ENCODE peak calls at places on chromosomes 4 and X, in six cellular contexts. One of them, this sample, is unnamed.

GRCh38 chr4:1047976-1048780 is 36.8 kb downstream of the FGFRL1 start:
- DNase-seq in kidney epithelial cell: no peak
- DNase-seq in activated B cell treated with CpG ODN at 0.5 μM for 24 hours: peak
- DNase-seq in HCT116: no peak
- DNase-seq in bronchial epithelial cell: no peak
- DNase-seq in neural progenitor cell: peak
- DNase-seq in this sample: no peak

GRCh38 chr4:100935090-100935489 is 412.2 kb downstream of the PPP3CA start:
- DNase-seq in kidney epithelial cell: no peak
- DNase-seq in activated B cell treated with CpG ODN at 0.5 μM for 24 hours: no peak
- DNase-seq in HCT116: peak
- DNase-seq in bronchial epithelial cell: peak
- DNase-seq in neural progenitor cell: no peak
- DNase-seq in this sample: no peak

GRCh38 chrX:139538907-139539593 is 8.5 kb downstream of the F9 start:
- DNase-seq in kidney epithelial cell: no peak
- DNase-seq in activated B cell treated with CpG ODN at 0.5 μM for 24 hours: no peak
- DNase-seq in HCT116: no peak
- DNase-seq in bronchial epithelial cell: no peak
- DNase-seq in neural progenitor cell: no peak
- DNase-seq in this sample: no peak

GRCh38 chrX:57821703-57822375 is 88.4 kb downstream of the ZXDA start:
- DNase-seq in kidney epithelial cell: no peak
- DNase-seq in activated B cell treated with CpG ODN at 0.5 μM for 24 hours: no peak
- DNase-seq in HCT116: peak
- DNase-seq in bronchial epithelial cell: peak
- DNase-seq in neural progenitor cell: peak
- DNase-seq in this sample: peak

GRCh38 chr4:183504930-183505555 is at the start of gene ING2:
- DNase-seq in kidney epithelial cell: no peak
- DNase-seq in activated B cell treated with CpG ODN at 0.5 μM for 24 hours: peak
- DNase-seq in HCT116: peak
- DNase-seq in bronchial epithelial cell: peak
- DNase-seq in neural progenitor cell: peak
- DNase-seq in this sample: no peak

GRCh38 chr4:138751290-138751689 is 264.3 kb upstream of the NOCT start:
- DNase-seq in kidney epithelial cell: no peak
- DNase-seq in activated B cell treated with CpG ODN at 0.5 μM for 24 hours: no peak
- DNase-seq in HCT116: no peak
- DNase-seq in bronchial epithelial cell: peak
- DNase-seq in neural progenitor cell: no peak
- DNase-seq in this sample: no peak

GRCh38 chr4:99875073-99875472 is 19.2 kb downstream of the LAMTOR3 start:
- DNase-seq in kidney epithelial cell: no peak
- DNase-seq in activated B cell treated with CpG ODN at 0.5 μM for 24 hours: no peak
- DNase-seq in HCT116: no peak
- DNase-seq in bronchial epithelial cell: no peak
- DNase-seq in neural progenitor cell: no peak
- DNase-seq in this sample: no peak

GRCh38 chr4:57234252-57234775 is 124.1 kb upstream of the IGFBP7 start:
- DNase-seq in kidney epithelial cell: no peak
- DNase-seq in activated B cell treated with CpG ODN at 0.5 μM for 24 hours: no peak
- DNase-seq in HCT116: no peak
- DNase-seq in bronchial epithelial cell: no peak
- DNase-seq in neural progenitor cell: no peak
- DNase-seq in this sample: no peak

GRCh38 chr4:8832130-8832930 is 39.3 kb downstream of the HMX1 start:
- DNase-seq in kidney epithelial cell: no peak
- DNase-seq in activated B cell treated with CpG ODN at 0.5 μM for 24 hours: no peak
- DNase-seq in HCT116: no peak
- DNase-seq in bronchial epithelial cell: no peak
- DNase-seq in neural progenitor cell: no peak
- DNase-seq in this sample: no peak

GRCh38 chr4:16024009-16024408 is 59.8 kb downstream of the PROM1 start:
- DNase-seq in kidney epithelial cell: no peak
- DNase-seq in activated B cell treated with CpG ODN at 0.5 μM for 24 hours: no peak
- DNase-seq in HCT116: no peak
- DNase-seq in bronchial epithelial cell: no peak
- DNase-seq in neural progenitor cell: no peak
- DNase-seq in this sample: no peak

GRCh38 chr4:168796362-168797106 is 213.5 kb downstream of the CBR4 start:
- DNase-seq in kidney epithelial cell: peak
- DNase-seq in activated B cell treated with CpG ODN at 0.5 μM for 24 hours: no peak
- DNase-seq in HCT116: peak
- DNase-seq in bronchial epithelial cell: peak
- DNase-seq in neural progenitor cell: no peak
- DNase-seq in this sample: no peak

GRCh38 chr4:81724925-81725329 is 253.2 kb upstream of the RASGEF1B start:
- DNase-seq in kidney epithelial cell: peak
- DNase-seq in activated B cell treated with CpG ODN at 0.5 μM for 24 hours: peak
- DNase-seq in HCT116: no peak
- DNase-seq in bronchial epithelial cell: peak
- DNase-seq in neural progenitor cell: peak
- DNase-seq in this sample: peak

GRCh38 chr4:151034829-151035228 is 19.7 kb upstream of the LRBA start:
- DNase-seq in kidney epithelial cell: no peak
- DNase-seq in activated B cell treated with CpG ODN at 0.5 μM for 24 hours: no peak
- DNase-seq in HCT116: no peak
- DNase-seq in bronchial epithelial cell: no peak
- DNase-seq in neural progenitor cell: no peak
- DNase-seq in this sample: no peak

GRCh38 chr4:96352051-96352517 is 512.2 kb downstream of the PDHA2 start:
- DNase-seq in kidney epithelial cell: no peak
- DNase-seq in activated B cell treated with CpG ODN at 0.5 μM for 24 hours: no peak
- DNase-seq in HCT116: peak
- DNase-seq in bronchial epithelial cell: peak
- DNase-seq in neural progenitor cell: peak
- DNase-seq in this sample: peak

GRCh38 chr4:18075823-18076433 is 54.4 kb upstream of the LCORL start:
- DNase-seq in kidney epithelial cell: no peak
- DNase-seq in activated B cell treated with CpG ODN at 0.5 μM for 24 hours: no peak
- DNase-seq in HCT116: peak
- DNase-seq in bronchial epithelial cell: no peak
- DNase-seq in neural progenitor cell: peak
- DNase-seq in this sample: no peak

GRCh38 chrX:8067754-8068469 is 103.2 kb downstream of the VCX2 start:
- DNase-seq in kidney epithelial cell: no peak
- DNase-seq in activated B cell treated with CpG ODN at 0.5 μM for 24 hours: no peak
- DNase-seq in HCT116: no peak
- DNase-seq in bronchial epithelial cell: peak
- DNase-seq in neural progenitor cell: no peak
- DNase-seq in this sample: no peak

GRCh38 chrX:124433186-124433585 is 86.8 kb downstream of the SH2D1A start:
- DNase-seq in kidney epithelial cell: peak
- DNase-seq in activated B cell treated with CpG ODN at 0.5 μM for 24 hours: no peak
- DNase-seq in HCT116: no peak
- DNase-seq in bronchial epithelial cell: peak
- DNase-seq in neural progenitor cell: no peak
- DNase-seq in this sample: no peak

GRCh38 chr4:176566769-176567168 is 226.0 kb downstream of the VEGFC start:
- DNase-seq in kidney epithelial cell: no peak
- DNase-seq in activated B cell treated with CpG ODN at 0.5 μM for 24 hours: no peak
- DNase-seq in HCT116: no peak
- DNase-seq in bronchial epithelial cell: no peak
- DNase-seq in neural progenitor cell: no peak
- DNase-seq in this sample: no peak

GRCh38 chrX:132786217-132786616 is 172.2 kb downstream of the HS6ST2 start:
- DNase-seq in kidney epithelial cell: peak
- DNase-seq in activated B cell treated with CpG ODN at 0.5 μM for 24 hours: no peak
- DNase-seq in HCT116: no peak
- DNase-seq in bronchial epithelial cell: no peak
- DNase-seq in neural progenitor cell: no peak
- DNase-seq in this sample: no peak

GRCh38 chrX:110384490-110384889 is 25.8 kb downstream of the RTL9 start:
- DNase-seq in kidney epithelial cell: no peak
- DNase-seq in activated B cell treated with CpG ODN at 0.5 μM for 24 hours: no peak
- DNase-seq in HCT116: peak
- DNase-seq in bronchial epithelial cell: peak
- DNase-seq in neural progenitor cell: no peak
- DNase-seq in this sample: no peak

GRCh38 chr4:110049951-110050925 is 137.6 kb downstream of the EGF start:
- DNase-seq in kidney epithelial cell: no peak
- DNase-seq in activated B cell treated with CpG ODN at 0.5 μM for 24 hours: no peak
- DNase-seq in HCT116: peak
- DNase-seq in bronchial epithelial cell: peak
- DNase-seq in neural progenitor cell: peak
- DNase-seq in this sample: peak

GRCh38 chr4:98341309-98341708 is 80.1 kb downstream of the RAP1GDS1 start:
- DNase-seq in kidney epithelial cell: peak
- DNase-seq in activated B cell treated with CpG ODN at 0.5 μM for 24 hours: no peak
- DNase-seq in HCT116: no peak
- DNase-seq in bronchial epithelial cell: no peak
- DNase-seq in neural progenitor cell: no peak
- DNase-seq in this sample: no peak

GRCh38 chrX:120559799-120560198 is 963 bp downstream of the CUL4B start:
- DNase-seq in kidney epithelial cell: no peak
- DNase-seq in activated B cell treated with CpG ODN at 0.5 μM for 24 hours: no peak
- DNase-seq in HCT116: no peak
- DNase-seq in bronchial epithelial cell: peak
- DNase-seq in neural progenitor cell: peak
- DNase-seq in this sample: no peak

GRCh38 chr4:48997962-48998361 is 11.9 kb downstream of the CWH43 start:
- DNase-seq in kidney epithelial cell: no peak
- DNase-seq in activated B cell treated with CpG ODN at 0.5 μM for 24 hours: no peak
- DNase-seq in HCT116: no peak
- DNase-seq in bronchial epithelial cell: no peak
- DNase-seq in neural progenitor cell: no peak
- DNase-seq in this sample: no peak

DNA sequence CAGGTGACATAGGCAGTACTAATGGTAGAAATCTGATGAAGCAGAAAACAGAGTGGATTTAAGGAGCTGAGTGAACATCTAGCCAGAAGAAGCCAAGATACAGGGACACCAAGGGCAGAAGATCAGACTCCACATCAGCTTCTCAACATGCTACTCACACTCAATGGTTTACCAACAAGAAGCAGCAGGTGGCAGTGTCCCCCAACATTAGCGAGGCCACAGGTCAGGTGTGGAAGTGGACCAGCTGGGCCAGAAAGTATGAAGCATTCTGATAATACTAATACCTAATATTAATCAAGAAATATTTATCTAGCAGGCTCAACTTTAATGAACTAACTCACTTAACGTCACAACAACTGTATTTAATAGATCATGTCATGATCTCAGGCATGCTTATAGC is 73.4 kb upstream of the TTC29 start:
- DNase-seq in kidney epithelial cell: peak
- DNase-seq in activated B cell treated with CpG ODN at 0.5 μM for 24 hours: peak
- DNase-seq in HCT116: peak
- DNase-seq in bronchial epithelial cell: peak
- DNase-seq in neural progenitor cell: peak
- DNase-seq in this sample: peak
- TF ChIP-seq CTCF in kidney epithelial cell: peak
- TF ChIP-seq CTCF in activated B cell treated with CpG ODN at 0.5 μM for 24 hours: no peak
- TF ChIP-seq CTCF in HCT116: peak
- TF ChIP-seq CTCF in bronchial epithelial cell: peak
- TF ChIP-seq CTCF in neural progenitor cell: peak
- TF ChIP-seq CTCF in this sample: peak

GRCh38 chr4:40228497-40229365 is 31.9 kb downstream of the RHOH start:
- DNase-seq in kidney epithelial cell: no peak
- DNase-seq in activated B cell treated with CpG ODN at 0.5 μM for 24 hours: no peak
- DNase-seq in HCT116: no peak
- DNase-seq in bronchial epithelial cell: no peak
- DNase-seq in neural progenitor cell: peak
- DNase-seq in this sample: no peak
- TF ChIP-seq CTCF in kidney epithelial cell: peak
- TF ChIP-seq CTCF in activated B cell treated with CpG ODN at 0.5 μM for 24 hours: no peak
- TF ChIP-seq CTCF in HCT116: peak
- TF ChIP-seq CTCF in bronchial epithelial cell: peak
- TF ChIP-seq CTCF in neural progenitor cell: peak
- TF ChIP-seq CTCF in this sample: no peak

GRCh38 chrX:115948018-115948923 is 222.3 kb upstream of the AGTR2 start:
- DNase-seq in kidney epithelial cell: no peak
- DNase-seq in activated B cell treated with CpG ODN at 0.5 μM for 24 hours: no peak
- DNase-seq in HCT116: no peak
- DNase-seq in bronchial epithelial cell: no peak
- DNase-seq in neural progenitor cell: peak
- DNase-seq in this sample: no peak
- TF ChIP-seq CTCF in kidney epithelial cell: peak
- TF ChIP-seq CTCF in activated B cell treated with CpG ODN at 0.5 μM for 24 hours: no peak
- TF ChIP-seq CTCF in HCT116: no peak
- TF ChIP-seq CTCF in bronchial epithelial cell: no peak
- TF ChIP-seq CTCF in neural progenitor cell: peak
- TF ChIP-seq CTCF in this sample: no peak

GRCh38 chr4:155208258-155209054 is at the start of gene NPY2R:
- DNase-seq in kidney epithelial cell: no peak
- DNase-seq in activated B cell treated with CpG ODN at 0.5 μM for 24 hours: no peak
- DNase-seq in HCT116: no peak
- DNase-seq in bronchial epithelial cell: no peak
- DNase-seq in neural progenitor cell: peak
- DNase-seq in this sample: no peak
- TF ChIP-seq CTCF in kidney epithelial cell: peak
- TF ChIP-seq CTCF in activated B cell treated with CpG ODN at 0.5 μM for 24 hours: no peak
- TF ChIP-seq CTCF in HCT116: no peak
- TF ChIP-seq CTCF in bronchial epithelial cell: no peak
- TF ChIP-seq CTCF in neural progenitor cell: peak
- TF ChIP-seq CTCF in this sample: no peak

DNA sequence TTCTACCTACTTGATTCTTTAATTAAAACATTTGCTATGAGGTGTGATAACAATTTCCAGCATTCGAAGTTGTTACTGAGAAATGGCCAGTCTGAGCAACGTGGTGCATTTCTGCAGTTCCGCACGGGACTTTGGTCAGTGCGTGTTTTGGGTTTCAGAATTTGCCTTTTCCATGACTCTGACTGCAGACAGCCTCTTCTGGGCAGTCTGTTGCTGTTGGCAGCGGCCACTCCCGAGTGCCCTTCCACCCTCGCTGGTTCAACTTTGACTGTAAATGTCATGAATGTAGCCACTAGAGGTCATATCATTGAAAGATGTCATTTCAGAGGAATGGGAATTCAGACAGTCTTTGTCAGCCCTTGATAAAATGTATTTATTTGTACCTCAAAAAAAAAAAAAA is 53.6 kb downstream of the NOP14 start:
- DNase-seq in kidney epithelial cell: no peak
- DNase-seq in activated B cell treated with CpG ODN at 0.5 μM for 24 hours: no peak
- DNase-seq in HCT116: no peak
- DNase-seq in bronchial epithelial cell: no peak
- DNase-seq in neural progenitor cell: no peak
- DNase-seq in this sample: no peak
- TF ChIP-seq CTCF in kidney epithelial cell: no peak
- TF ChIP-seq CTCF in activated B cell treated with CpG ODN at 0.5 μM for 24 hours: no peak
- TF ChIP-seq CTCF in HCT116: no peak
- TF ChIP-seq CTCF in bronchial epithelial cell: no peak
- TF ChIP-seq CTCF in neural progenitor cell: no peak
- TF ChIP-seq CTCF in this sample: no peak

DNA sequence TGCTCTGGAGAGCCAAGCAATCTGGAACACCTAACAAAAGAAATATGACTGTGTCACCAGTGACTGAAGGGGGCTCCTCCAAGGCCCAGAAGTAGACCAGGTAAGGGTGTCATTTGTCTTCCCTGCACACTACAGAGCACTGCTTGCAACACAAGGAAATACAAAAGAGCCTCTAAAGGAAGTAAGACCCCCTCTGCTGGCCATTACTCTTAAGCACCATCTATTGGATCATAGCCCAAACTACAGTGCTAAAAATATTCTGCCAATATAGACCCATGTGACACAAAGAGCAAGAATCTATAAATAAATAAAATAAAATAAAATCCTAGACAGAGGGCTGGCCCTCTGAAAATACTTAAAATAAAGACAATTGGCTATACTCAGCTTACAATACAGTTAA is 528.7 kb downstream of the TMA16 start:
- DNase-seq in kidney epithelial cell: no peak
- DNase-seq in activated B cell treated with CpG ODN at 0.5 μM for 24 hours: no peak
- DNase-seq in HCT116: peak
- DNase-seq in bronchial epithelial cell: no peak
- DNase-seq in neural progenitor cell: peak
- DNase-seq in this sample: no peak
- TF ChIP-seq CTCF in kidney epithelial cell: peak
- TF ChIP-seq CTCF in activated B cell treated with CpG ODN at 0.5 μM for 24 hours: no peak
- TF ChIP-seq CTCF in HCT116: peak
- TF ChIP-seq CTCF in bronchial epithelial cell: no peak
- TF ChIP-seq CTCF in neural progenitor cell: peak
- TF ChIP-seq CTCF in this sample: no peak

GRCh38 chr4:105957680-105958079 is 62.4 kb downstream of the NPNT start:
- DNase-seq in kidney epithelial cell: no peak
- DNase-seq in activated B cell treated with CpG ODN at 0.5 μM for 24 hours: no peak
- DNase-seq in HCT116: no peak
- DNase-seq in bronchial epithelial cell: no peak
- DNase-seq in neural progenitor cell: no peak
- DNase-seq in this sample: no peak
- TF ChIP-seq CTCF in kidney epithelial cell: no peak
- TF ChIP-seq CTCF in activated B cell treated with CpG ODN at 0.5 μM for 24 hours: no peak
- TF ChIP-seq CTCF in HCT116: no peak
- TF ChIP-seq CTCF in bronchial epithelial cell: no peak
- TF ChIP-seq CTCF in neural progenitor cell: no peak
- TF ChIP-seq CTCF in this sample: no peak

This sample was measured in Calu3.